ENCODE peak calls at places on chromosomes 13 and 19, in four cellular contexts. One of them, this sample, is unnamed. For H3K9me3, the result is how much of the 10 kb centered on the place peaks cover.

GRCh38 chr19:48400018-48400742 is 6.7 kb downstream of the GRIN2D start:
- DNase-seq in adrenal gland: no peak
- DNase-seq in Peyer's patch: no peak
- DNase-seq in aorta: peak
- DNase-seq in this sample: no peak

GRCh38 chr13:27005556-27005955 is 166.1 kb downstream of the USP12 start:
- DNase-seq in adrenal gland: no peak
- DNase-seq in Peyer's patch: no peak
- DNase-seq in aorta: no peak
- DNase-seq in this sample: no peak

GRCh38 chr19:49513746-49514118 is 1.3 kb downstream of the FCGRT start:
- DNase-seq in adrenal gland: no peak
- DNase-seq in Peyer's patch: peak
- DNase-seq in aorta: no peak
- DNase-seq in this sample: no peak

GRCh38 chr13:48233886-48234488 is 981 bp downstream of the ITM2B start:
- DNase-seq in adrenal gland: no peak
- DNase-seq in Peyer's patch: no peak
- DNase-seq in aorta: no peak
- DNase-seq in this sample: no peak

GRCh38 chr19:10866495-10866894 is 4.9 kb upstream of the CARM1 start:
- DNase-seq in adrenal gland: no peak
- DNase-seq in Peyer's patch: no peak
- DNase-seq in aorta: no peak
- DNase-seq in this sample: no peak

GRCh38 chr19:8085606-8086464 is 33.3 kb downstream of the CCL25 start:
- DNase-seq in adrenal gland: peak
- DNase-seq in Peyer's patch: peak
- DNase-seq in aorta: no peak
- DNase-seq in this sample: no peak

GRCh38 chr13:25584975-25585374 is 213.2 kb downstream of the ATP8A2 start:
- DNase-seq in adrenal gland: no peak
- DNase-seq in Peyer's patch: no peak
- DNase-seq in aorta: no peak
- DNase-seq in this sample: no peak

GRCh38 chr19:39599116-39599515 is 3.2 kb upstream of the LGALS13 start:
- DNase-seq in adrenal gland: no peak
- DNase-seq in Peyer's patch: no peak
- DNase-seq in aorta: no peak
- DNase-seq in this sample: no peak

GRCh38 chr13:25468330-25469178 is 96.8 kb downstream of the ATP8A2 start:
- DNase-seq in adrenal gland: no peak
- DNase-seq in Peyer's patch: no peak
- DNase-seq in aorta: no peak
- DNase-seq in this sample: no peak

GRCh38 chr19:14686411-14686810 is 3.4 kb upstream of the ZNF333 start:
- DNase-seq in adrenal gland: no peak
- DNase-seq in Peyer's patch: no peak
- DNase-seq in aorta: no peak
- DNase-seq in this sample: no peak

GRCh38 chr13:48504606-48505369 is 28.1 kb downstream of the RCBTB2 start:
- DNase-seq in adrenal gland: no peak
- DNase-seq in Peyer's patch: no peak
- DNase-seq in aorta: no peak
- DNase-seq in this sample: no peak

GRCh38 chr13:55571237-55571867 is 1569.4 kb upstream of the PRR20A start:
- DNase-seq in adrenal gland: no peak
- DNase-seq in Peyer's patch: no peak
- DNase-seq in aorta: no peak
- DNase-seq in this sample: no peak

GRCh38 chr19:33430674-33431277 is 57.3 kb downstream of the CEBPG start:
- DNase-seq in adrenal gland: peak
- DNase-seq in Peyer's patch: peak
- DNase-seq in aorta: peak
- DNase-seq in this sample: peak

GRCh38 chr13:111288276-111288675 is 32.2 kb upstream of the TEX29 start:
- DNase-seq in adrenal gland: no peak
- DNase-seq in Peyer's patch: no peak
- DNase-seq in aorta: no peak
- DNase-seq in this sample: no peak

GRCh38 chr13:24313449-24313848 is 4.1 kb downstream of the C1QTNF9 start:
- DNase-seq in adrenal gland: no peak
- DNase-seq in Peyer's patch: no peak
- DNase-seq in aorta: no peak
- DNase-seq in this sample: no peak

GRCh38 chr13:28981530-28981929 is 161.4 kb downstream of the MTUS2 start:
- DNase-seq in adrenal gland: no peak
- DNase-seq in Peyer's patch: no peak
- DNase-seq in aorta: peak
- DNase-seq in this sample: no peak

GRCh38 chr13:48398450-48399095 is 14.3 kb downstream of the LPAR6 start:
- DNase-seq in adrenal gland: no peak
- DNase-seq in Peyer's patch: no peak
- DNase-seq in aorta: no peak
- DNase-seq in this sample: no peak

GRCh38 chr13:36913463-36913862 is 6.6 kb downstream of the SMAD9 start:
- DNase-seq in adrenal gland: no peak
- DNase-seq in Peyer's patch: no peak
- DNase-seq in aorta: no peak
- DNase-seq in this sample: no peak
- H3K27ac ChIP-seq in adrenal gland: no peak
- H3K27ac ChIP-seq in Peyer's patch: no peak
- H3K27ac ChIP-seq in aorta: no peak
- H3K27ac ChIP-seq in this sample: no peak

DNA sequence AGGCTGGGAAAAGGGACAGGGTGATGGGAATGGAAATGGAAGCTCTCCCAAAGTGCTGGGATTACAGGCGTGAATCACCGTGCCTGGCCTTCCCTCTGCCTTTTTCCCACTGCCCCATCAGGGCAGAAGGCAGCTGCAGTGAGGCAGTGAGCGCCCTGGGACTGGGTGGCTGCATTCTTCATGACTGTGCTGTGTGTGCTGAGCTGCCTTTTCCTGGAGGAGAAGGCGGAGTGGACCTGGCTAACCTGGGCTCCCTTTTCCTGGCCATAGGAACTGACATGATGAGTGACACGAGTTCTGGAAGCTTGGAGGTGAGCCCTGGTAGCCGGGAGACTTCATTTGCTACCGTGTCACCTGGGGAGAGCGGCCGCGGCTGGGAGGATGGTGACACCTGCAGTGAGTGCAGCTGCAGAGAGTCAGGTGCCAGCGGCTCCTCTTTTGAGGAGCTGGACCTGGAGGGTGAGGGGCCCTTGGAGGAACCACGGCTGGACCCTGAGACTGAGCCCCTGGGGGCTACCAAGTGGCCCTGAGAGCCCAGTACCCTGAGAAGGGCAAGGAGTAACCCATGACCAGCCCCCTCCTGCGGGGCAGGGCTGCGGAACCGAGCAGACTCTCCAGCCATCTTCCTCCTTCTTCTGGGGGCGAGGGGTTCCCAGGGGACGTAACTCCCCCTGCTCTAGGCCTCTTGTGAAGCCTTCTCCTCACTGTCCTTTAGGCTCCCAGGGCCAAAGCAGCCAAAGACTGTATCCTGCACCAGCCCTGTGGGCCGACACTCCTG is 26.3 kb upstream of the ZNF492 start:
- DNase-seq in adrenal gland: no peak
- DNase-seq in Peyer's patch: no peak
- DNase-seq in aorta: no peak
- DNase-seq in this sample: no peak
- H3K9me3 ChIP-seq in adrenal gland: under half
- H3K9me3 ChIP-seq in Peyer's patch: under half
- H3K9me3 ChIP-seq in aorta: under half
- H3K9me3 ChIP-seq in this sample: under half

DNA sequence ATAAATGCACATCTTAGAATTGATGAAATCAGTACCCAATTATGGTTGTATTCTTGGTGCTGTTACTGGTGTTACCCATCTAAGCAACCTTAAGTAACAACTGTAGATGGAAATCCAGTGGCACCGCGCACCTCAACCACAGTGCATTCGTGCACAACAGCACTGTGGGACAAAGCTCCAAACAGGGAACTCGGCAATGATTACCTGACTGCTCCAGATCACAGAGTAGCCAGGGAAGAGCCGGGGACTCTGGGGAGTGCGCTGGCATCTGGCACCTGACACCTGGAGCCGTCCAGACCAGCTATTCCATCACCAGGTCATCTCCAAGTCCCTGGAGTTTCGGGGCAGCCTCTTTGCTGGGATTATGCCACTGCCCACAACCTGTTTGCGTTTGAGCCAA is 62.0 kb downstream of the COL4A1 start:
- DNase-seq in adrenal gland: no peak
- DNase-seq in Peyer's patch: no peak
- DNase-seq in aorta: no peak
- DNase-seq in this sample: no peak
- H3K27ac ChIP-seq in adrenal gland: no peak
- H3K27ac ChIP-seq in Peyer's patch: peak
- H3K27ac ChIP-seq in aorta: peak
- H3K27ac ChIP-seq in this sample: no peak

GRCh38 chr13:44012910-44013309 is 133.2 kb downstream of the LACC1 start:
- DNase-seq in adrenal gland: no peak
- DNase-seq in Peyer's patch: no peak
- DNase-seq in aorta: no peak
- DNase-seq in this sample: no peak

GRCh38 chr13:44015808-44016207 is 136.1 kb downstream of the LACC1 start:
- DNase-seq in adrenal gland: no peak
- DNase-seq in Peyer's patch: no peak
- DNase-seq in aorta: no peak
- DNase-seq in this sample: no peak

GRCh38 chr13:44015133-44015532 is 135.4 kb downstream of the LACC1 start:
- DNase-seq in adrenal gland: no peak
- DNase-seq in Peyer's patch: no peak
- DNase-seq in aorta: no peak
- DNase-seq in this sample: no peak

GRCh38 chr13:44013666-44014291 is 134.1 kb downstream of the LACC1 start:
- DNase-seq in adrenal gland: no peak
- DNase-seq in Peyer's patch: no peak
- DNase-seq in aorta: no peak
- DNase-seq in this sample: no peak

GRCh38 chr13:44014501-44014900 is 134.8 kb downstream of the LACC1 start:
- DNase-seq in adrenal gland: no peak
- DNase-seq in Peyer's patch: no peak
- DNase-seq in aorta: no peak
- DNase-seq in this sample: no peak
- H3K9me3 ChIP-seq in adrenal gland: under half
- H3K9me3 ChIP-seq in Peyer's patch: under half
- H3K9me3 ChIP-seq in aorta: under half
- H3K9me3 ChIP-seq in this sample: under half

DNA sequence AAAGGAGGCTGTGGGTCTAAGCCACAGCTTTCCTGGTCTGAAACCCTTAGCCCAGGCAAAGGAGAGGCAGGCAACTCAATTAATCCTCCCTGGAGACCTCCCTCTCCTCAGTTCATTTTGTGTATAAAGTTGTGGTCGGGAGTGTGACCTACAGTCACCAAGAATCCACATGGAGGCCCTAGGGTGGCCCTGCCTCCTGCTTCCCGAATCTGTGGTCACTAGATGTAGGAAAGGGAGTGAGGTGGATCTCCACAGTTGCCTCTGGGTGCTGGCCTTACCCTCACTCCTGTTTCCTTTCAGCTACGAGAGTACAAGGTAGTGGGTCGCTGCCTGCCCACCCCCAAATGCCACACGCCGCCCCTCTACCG is 1.3 kb downstream of the RPL18A start:
- DNase-seq in adrenal gland: no peak
- DNase-seq in Peyer's patch: no peak
- DNase-seq in aorta: no peak
- DNase-seq in this sample: no peak
- H3K27ac ChIP-seq in adrenal gland: peak
- H3K27ac ChIP-seq in Peyer's patch: no peak
- H3K27ac ChIP-seq in aorta: no peak
- H3K27ac ChIP-seq in this sample: peak

GRCh38 chr19:24140591-24140990 is 53.6 kb downstream of the ZNF254 start:
- DNase-seq in adrenal gland: no peak
- DNase-seq in Peyer's patch: no peak
- DNase-seq in aorta: no peak
- DNase-seq in this sample: no peak

GRCh38 chr19:24142771-24143170 is 55.8 kb downstream of the ZNF254 start:
- DNase-seq in adrenal gland: no peak
- DNase-seq in Peyer's patch: no peak
- DNase-seq in aorta: no peak
- DNase-seq in this sample: no peak

GRCh38 chr19:24141612-24142011 is 54.6 kb downstream of the ZNF254 start:
- DNase-seq in adrenal gland: no peak
- DNase-seq in Peyer's patch: no peak
- DNase-seq in aorta: no peak
- DNase-seq in this sample: no peak

DNA sequence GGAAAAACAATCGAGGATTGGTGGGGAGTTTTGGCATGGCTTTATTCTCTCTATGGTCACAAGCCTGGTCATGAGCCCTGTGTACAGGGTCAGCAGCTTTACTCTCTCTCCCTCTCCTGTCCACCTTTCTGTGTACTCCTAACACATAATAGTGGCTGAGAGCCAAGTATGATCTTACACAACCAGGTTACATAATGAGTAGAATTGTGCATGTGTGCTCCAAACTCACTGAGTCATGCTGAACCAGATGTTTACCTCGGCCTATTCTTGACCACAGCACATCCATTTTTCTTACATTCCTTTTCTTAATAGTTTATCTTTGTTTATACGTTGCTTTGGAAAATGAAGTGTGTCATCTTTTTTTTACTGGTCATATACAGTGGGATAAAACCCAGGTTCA is 53.1 kb downstream of the ZNF254 start:
- DNase-seq in adrenal gland: no peak
- DNase-seq in Peyer's patch: no peak
- DNase-seq in aorta: no peak
- DNase-seq in this sample: no peak
- H3K9me3 ChIP-seq in adrenal gland: under half
- H3K9me3 ChIP-seq in Peyer's patch: half or more
- H3K9me3 ChIP-seq in aorta: under half
- H3K9me3 ChIP-seq in this sample: half or more

GRCh38 chr13:113399755-113400149 is 35.8 kb upstream of the GRTP1 start:
- DNase-seq in adrenal gland: no peak
- DNase-seq in Peyer's patch: peak
- DNase-seq in aorta: no peak
- DNase-seq in this sample: no peak

GRCh38 chr13:113397606-113398425 is 33.9 kb upstream of the GRTP1 start:
- DNase-seq in adrenal gland: no peak
- DNase-seq in Peyer's patch: peak
- DNase-seq in aorta: no peak
- DNase-seq in this sample: no peak

GRCh38 chr13:113401452-113402415 is 37.8 kb upstream of the GRTP1 start:
- DNase-seq in adrenal gland: no peak
- DNase-seq in Peyer's patch: peak
- DNase-seq in aorta: no peak
- DNase-seq in this sample: no peak

GRCh38 chr13:113400621-113401451 is 36.9 kb upstream of the GRTP1 start:
- DNase-seq in adrenal gland: no peak
- DNase-seq in Peyer's patch: peak
- DNase-seq in aorta: no peak
- DNase-seq in this sample: no peak

GRCh38 chr13:113398963-113399754 is 35.2 kb upstream of the GRTP1 start:
- DNase-seq in adrenal gland: no peak
- DNase-seq in Peyer's patch: peak
- DNase-seq in aorta: no peak
- DNase-seq in this sample: no peak
- H3K27ac ChIP-seq in adrenal gland: no peak
- H3K27ac ChIP-seq in Peyer's patch: no peak
- H3K27ac ChIP-seq in aorta: peak
- H3K27ac ChIP-seq in this sample: no peak

This sample was measured in CD4-positive, alpha-beta T cell.